ENCODE peak calls at places on chromosomes 7 and 10, in five cellular contexts. V is upper lobe of right lung; J is activated CD4-positive, alpha-beta T cell treated with anti-CD3 and anti-CD28 coated beads for 48 hours; F is EL; M is activated effector memory CD4-positive, alpha-beta T cell treated with anti-CD3 and anti-CD28 coated beads, Interleukin-2, amount 50 U/mL, for 16 hours. K is an unnamed sample.

GRCh38 chr10:72186633-72187330 is 29.0 kb upstream of the ANAPC16 start:
- DNase-seq in J (no peak), V (no peak), F (no peak), M (no peak), K (no peak)

GRCh38 chr7:128940494-128941322 is 3.0 kb downstream of the IRF5 start:
- DNase-seq in J (no peak), F (no peak), V (peak; percentile 88), M (peak; percentile 72), K (peak; percentile 30)

GRCh38 chr7:831596-832291 is 532 bp upstream of the SUN1 start:
- DNase-seq in J (peak; percentile 32), M (no peak), F (peak; percentile 84), V (no peak), K (no peak)

GRCh38 chr7:117320523-117320922 is 2.3 kb downstream of the WNT2 start:
- DNase-seq in M (no peak), V (no peak), J (no peak), F (no peak), K (no peak)

GRCh38 chr10:132994371-132994796 is 52.0 kb upstream of the CFAP46 start:
- DNase-seq in M (no peak), J (no peak), F (no peak), V (no peak), K (no peak)

GRCh38 chr7:155738652-155739537 is 73.4 kb downstream of the SHH start:
- DNase-seq in V (peak; percentile 77), F (peak; percentile 56), M (peak; percentile 84), J (peak; percentile 81), K (peak; percentile 63)

GRCh38 chr7:42883950-42884349 is 27.9 kb downstream of the C7orf25 start:
- DNase-seq in M (no peak), F (no peak), J (no peak), V (peak; percentile 85), K (no peak)

GRCh38 chr10:101693701-101694055 is 1.3 kb downstream of the FBXW4 start:
- DNase-seq in J (peak; percentile 30), M (no peak), V (no peak), F (no peak), K (no peak)

GRCh38 chr10:89338717-89339116 is 10.9 kb downstream of the IFIT3 start:
- DNase-seq in J (no peak), F (no peak), V (no peak), M (no peak), K (no peak)

GRCh38 chr10:45461034-45461433 is 87.0 kb downstream of the ALOX5 start:
- DNase-seq in F (no peak), V (no peak), M (no peak), J (no peak), K (no peak)

GRCh38 chr7:2633538-2634264 is 1.9 kb downstream of the TTYH3 start:
- DNase-seq in F (peak; percentile 91), M (peak; percentile 77), V (peak; percentile 78), J (peak; percentile 60), K (peak; percentile 38)

GRCh38 chr7:27616914-27617548 is 45.7 kb downstream of the HIBADH start:
- DNase-seq in J (no peak), M (no peak), V (no peak), F (no peak), K (no peak)

GRCh38 chr7:142870575-142871259 is 14.8 kb downstream of the TRPV6 start:
- DNase-seq in V (no peak), M (no peak), F (no peak), J (no peak), K (no peak)

GRCh38 chr10:99779335-99779734 is 3.1 kb upstream of the ABCC2 start:
- DNase-seq in M (no peak), V (no peak), J (no peak), F (peak; percentile 81), K (no peak)

GRCh38 chr7:150971242-150972048 is 6.7 kb downstream of the KCNH2 start:
- DNase-seq in M (no peak), V (no peak), F (no peak), J (no peak), K (no peak)

GRCh38 chr10:98380493-98381339 is 34.3 kb downstream of the PYROXD2 start:
- DNase-seq in F (no peak), V (no peak), M (peak; percentile 38), J (no peak), K (no peak)

GRCh38 chr10:22054946-22055345 is 51.4 kb upstream of the DNAJC1 start:
- DNase-seq in M (no peak), V (no peak), J (no peak), F (peak; percentile 70), K (no peak)

GRCh38 chr7:40437498-40437897 is 302.7 kb downstream of the SUGCT start:
- DNase-seq in F (peak; percentile 97), J (no peak), M (no peak), V (no peak), K (no peak)

GRCh38 chr10:106672517-106673175 is 491.9 kb downstream of the SORCS1 start:
- DNase-seq in M (no peak), J (no peak), V (no peak), F (peak; percentile 23), K (no peak)

GRCh38 chr7:128266891-128267839 is 26.1 kb downstream of the LEP start:
- DNase-seq in J (no peak), V (peak; percentile 63), F (peak; percentile 85), M (no peak), K (peak; percentile 29)